ENCODE peak calls at places on chromosomes 12 and 14, in four cellular contexts. A is breast epithelium, E is sigmoid colon, Z is stomach. J is an unnamed sample.

GRCh38 chr14:92619671-92620437 is 106.3 kb downstream of the RIN3 start:
- DNase-seq in A (no peak), E (no peak), Z (no peak), J (no peak)

GRCh38 chr12:52254180-52254964 is 20.1 kb upstream of the KRT86 start:
- DNase-seq in A (no peak), E (peak), Z (no peak), J (no peak)

GRCh38 chr12:121958521-121959240 is 40.3 kb downstream of the CFAP251 start:
- DNase-seq in A (no peak), E (no peak), Z (no peak), J (no peak)

GRCh38 chr12:124297856-124298255 is 3.0 kb downstream of the RFLNA start:
- DNase-seq in A (no peak), E (no peak), Z (no peak), J (no peak)

GRCh38 chr12:32305163-32305562 is 94.2 kb upstream of the FGD4 start:
- DNase-seq in A (no peak), E (no peak), Z (no peak), J (no peak)

GRCh38 chr12:100267603-100268281 is 765 bp downstream of the SCYL2 start:
- DNase-seq in A (no peak), E (no peak), Z (peak), J (peak)

GRCh38 chr14:103528512-103529382 is at the start of gene TRMT61A:
- DNase-seq in A (peak), E (peak), Z (peak), J (peak)

GRCh38 chr12:106033161-106033675 is 105.5 kb downstream of the NUAK1 start:
- DNase-seq in A (no peak), E (no peak), Z (no peak), J (no peak)

GRCh38 chr12:114853003-114853529 is 169.1 kb upstream of the TBX3 start:
- DNase-seq in A (no peak), E (no peak), Z (no peak), J (no peak)

GRCh38 chr12:11794751-11795150 is 145.3 kb downstream of the ETV6 start:
- DNase-seq in A (no peak), E (no peak), Z (no peak), J (no peak)

GRCh38 chr14:106141242-106142220 is 615.1 kb downstream of the TMEM121 start:
- DNase-seq in A (no peak), E (no peak), Z (no peak), J (no peak)

GRCh38 chr12:67727652-67728295 is 79.2 kb downstream of the DYRK2 start:
- DNase-seq in A (no peak), E (no peak), Z (no peak), J (no peak)

GRCh38 chr12:133038310-133038709 is 1.0 kb downstream of the ZNF84 start:
- DNase-seq in A (no peak), E (no peak), Z (no peak), J (no peak)

GRCh38 chr14:71720978-71721624 is 211.1 kb upstream of the RGS6 start:
- DNase-seq in A (no peak), E (no peak), Z (no peak), J (no peak)

GRCh38 chr12:26833692-26834168 is 736 bp upstream of the ITPR2 start:
- DNase-seq in A (peak), E (peak), Z (peak), J (peak)

GRCh38 chr14:77024171-77024627 is 4.3 kb downstream of the IRF2BPL start:
- DNase-seq in A (no peak), E (peak), Z (no peak), J (peak)

GRCh38 chr14:99515301-99516155 is 34.3 kb downstream of the CCNK start:
- DNase-seq in A (no peak), E (no peak), Z (no peak), J (no peak)
- TF ChIP-seq POLR2AphosphoS5 in A (no peak), E (no peak), Z (no peak), J (no peak)

GRCh38 chr14:52342849-52343606 is 28.9 kb downstream of the PTGER2 start:
- DNase-seq in A (no peak), E (no peak), Z (no peak), J (no peak)
- TF ChIP-seq POLR2A in A (no peak), E (no peak), Z (no peak), J (no peak)

GRCh38 chr12:57214398-57214781 is 2.2 kb upstream of the NXPH4 start:
- DNase-seq in A (peak), E (no peak), Z (peak), J (peak)
- TF ChIP-seq POLR2AphosphoS5 in A (no peak), E (peak), Z (no peak), J (no peak)

GRCh38 chr12:78697817-78698415 is 166.7 kb upstream of the SYT1 start:
- DNase-seq in A (no peak), E (no peak), Z (no peak), J (no peak)

GRCh38 chr12:78700565-78700964 is 164.0 kb upstream of the SYT1 start:
- DNase-seq in A (no peak), E (no peak), Z (no peak), J (no peak)

GRCh38 chr12:78698747-78699146 is 165.8 kb upstream of the SYT1 start:
- DNase-seq in A (no peak), E (no peak), Z (no peak), J (no peak)

GRCh38 chr12:78695749-78696148 is 168.8 kb upstream of the SYT1 start:
- DNase-seq in A (no peak), E (no peak), Z (no peak), J (no peak)

GRCh38 chr12:78696267-78696666 is 168.3 kb upstream of the SYT1 start:
- DNase-seq in A (no peak), E (no peak), Z (no peak), J (no peak)
- TF ChIP-seq POLR2A in A (no peak), E (no peak), Z (no peak), J (no peak)

J was measured in prostate gland.